ENCODE peak calls at places on chromosomes 7 and 10, in five cellular contexts. W is H1, O is breast epithelium, C is K562, M is spleen. I is an unnamed sample. For H3K4me1, the result is how much of the 10 kb centered on the place peaks cover.

GRCh38 chr7:69683002-69683401 is 84.7 kb downstream of the AUTS2 start:
- DNase-seq in W (no peak), O (peak), C (no peak), M (no peak), I (no peak)

GRCh38 chr7:78770422-78771410 is 682.8 kb downstream of the MAGI2 start:
- DNase-seq in W (peak), O (no peak), C (no peak), M (no peak), I (no peak)

GRCh38 chr10:3902054-3902808 is 117.2 kb upstream of the KLF6 start:
- DNase-seq in W (no peak), O (no peak), C (no peak), M (peak), I (no peak)

GRCh38 chr7:33814400-33814799 is 90.9 kb upstream of the BMPER start:
- DNase-seq in W (no peak), O (no peak), C (no peak), M (no peak), I (no peak)

GRCh38 chr10:80529604-80530003 is 8.1 kb upstream of the SH2D4B start:
- DNase-seq in W (no peak), O (no peak), C (no peak), M (no peak), I (no peak)

GRCh38 chr10:42428534-42428933 is 209.8 kb downstream of the ZNF33B start:
- DNase-seq in W (no peak), O (no peak), C (peak), M (no peak), I (no peak)

GRCh38 chr7:55568613-55569268 is 3.6 kb downstream of the VOPP1 start:
- DNase-seq in W (no peak), O (no peak), C (no peak), M (no peak), I (no peak)

GRCh38 chr10:34864156-34865075 is 49.3 kb upstream of the PARD3 start:
- DNase-seq in W (no peak), O (no peak), C (no peak), M (no peak), I (no peak)

GRCh38 chr7:81025360-81025759 is 106.5 kb upstream of the SEMA3C start:
- DNase-seq in W (no peak), O (no peak), C (no peak), M (no peak), I (no peak)

GRCh38 chr10:78859266-78859665 is 209.5 kb upstream of the ZMIZ1 start:
- DNase-seq in W (no peak), O (no peak), C (no peak), M (no peak), I (no peak)

GRCh38 chr7:51706851-51707250 is 390.2 kb upstream of the COBL start:
- DNase-seq in W (no peak), O (no peak), C (no peak), M (no peak), I (no peak)

GRCh38 chr7:45583296-45583695 is 9.1 kb downstream of the ADCY1 start:
- DNase-seq in W (no peak), O (no peak), C (no peak), M (peak), I (peak)

GRCh38 chr7:139727151-139727705 is 50.6 kb downstream of the HIPK2 start:
- DNase-seq in W (no peak), O (no peak), C (no peak), M (no peak), I (no peak)

GRCh38 chr7:38215115-38215514 is 37.1 kb downstream of the STARD3NL start:
- DNase-seq in W (no peak), O (no peak), C (no peak), M (no peak), I (no peak)

GRCh38 chr10:43417950-43418768 is 9.2 kb upstream of the HNRNPF start:
- DNase-seq in W (no peak), O (no peak), C (peak), M (no peak), I (no peak)

GRCh38 chr10:60816624-60817023 is 38.3 kb downstream of the CDK1 start:
- DNase-seq in W (no peak), O (peak), C (peak), M (no peak), I (peak)

GRCh38 chr7:108045154-108045553 is 42.2 kb upstream of the LAMB1 start:
- DNase-seq in W (no peak), O (no peak), C (no peak), M (no peak), I (no peak)

GRCh38 chr10:28737096-28737495 is 59.8 kb downstream of the BAMBI start:
- DNase-seq in W (no peak), O (no peak), C (no peak), M (no peak), I (no peak)

GRCh38 chr10:44935201-44935960 is 24.2 kb upstream of the RASSF4 start:
- DNase-seq in W (no peak), O (peak), C (no peak), M (peak), I (peak)

GRCh38 chr7:23545493-23545892 is 13.7 kb upstream of the TRA2A start:
- DNase-seq in W (no peak), O (no peak), C (no peak), M (no peak), I (no peak)

GRCh38 chr7:6367701-6368211 is 80.0 kb downstream of the DAGLB start:
- DNase-seq in W (no peak), O (no peak), C (no peak), M (peak), I (no peak)

GRCh38 chr7:117086788-117087187 is 133.5 kb downstream of the ST7 start:
- DNase-seq in W (no peak), O (no peak), C (peak), M (no peak), I (no peak)

GRCh38 chr10:6647811-6648526 is 67.9 kb upstream of the PRKCQ start:
- DNase-seq in W (peak), O (no peak), C (peak), M (peak), I (no peak)

DNA sequence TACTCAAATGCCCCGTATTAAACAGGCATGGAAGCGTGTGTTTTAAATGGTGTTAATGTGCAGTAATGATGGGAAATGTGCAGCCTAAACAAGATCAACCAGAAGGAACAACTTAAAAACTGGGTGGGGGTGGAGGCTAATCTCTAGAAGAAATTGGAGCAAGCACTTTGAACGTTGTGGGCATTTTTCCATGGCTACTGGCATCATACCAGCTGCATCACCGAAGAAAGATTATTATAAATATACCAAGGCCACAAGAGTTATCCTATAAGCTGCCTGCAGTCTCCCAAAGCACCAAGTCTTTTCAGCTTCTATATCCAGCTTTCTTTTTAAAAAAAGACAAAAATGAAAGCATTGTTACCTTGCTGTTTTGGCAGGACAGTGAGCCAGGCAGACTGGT is 79.9 kb downstream of the FGFR2 start:
- DNase-seq in W (no peak), O (no peak), C (no peak), M (no peak), I (no peak)
- H3K4me1 ChIP-seq in W (under half), O (under half), C (under half), M (under half), I (under half)

GRCh38 chr7:2251841-2252771 is 10.1 kb downstream of the NUDT1 start:
- DNase-seq in W (no peak), O (no peak), C (no peak), M (peak), I (no peak)

GRCh38 chr7:2247141-2247985 is 5.3 kb downstream of the NUDT1 start:
- DNase-seq in W (no peak), O (no peak), C (peak), M (no peak), I (no peak)

GRCh38 chr7:2249744-2250323 is 7.8 kb downstream of the NUDT1 start:
- DNase-seq in W (no peak), O (no peak), C (no peak), M (no peak), I (no peak)

GRCh38 chr7:2245883-2246679 is 4.1 kb downstream of the NUDT1 start:
- DNase-seq in W (no peak), O (no peak), C (no peak), M (no peak), I (no peak)

DNA sequence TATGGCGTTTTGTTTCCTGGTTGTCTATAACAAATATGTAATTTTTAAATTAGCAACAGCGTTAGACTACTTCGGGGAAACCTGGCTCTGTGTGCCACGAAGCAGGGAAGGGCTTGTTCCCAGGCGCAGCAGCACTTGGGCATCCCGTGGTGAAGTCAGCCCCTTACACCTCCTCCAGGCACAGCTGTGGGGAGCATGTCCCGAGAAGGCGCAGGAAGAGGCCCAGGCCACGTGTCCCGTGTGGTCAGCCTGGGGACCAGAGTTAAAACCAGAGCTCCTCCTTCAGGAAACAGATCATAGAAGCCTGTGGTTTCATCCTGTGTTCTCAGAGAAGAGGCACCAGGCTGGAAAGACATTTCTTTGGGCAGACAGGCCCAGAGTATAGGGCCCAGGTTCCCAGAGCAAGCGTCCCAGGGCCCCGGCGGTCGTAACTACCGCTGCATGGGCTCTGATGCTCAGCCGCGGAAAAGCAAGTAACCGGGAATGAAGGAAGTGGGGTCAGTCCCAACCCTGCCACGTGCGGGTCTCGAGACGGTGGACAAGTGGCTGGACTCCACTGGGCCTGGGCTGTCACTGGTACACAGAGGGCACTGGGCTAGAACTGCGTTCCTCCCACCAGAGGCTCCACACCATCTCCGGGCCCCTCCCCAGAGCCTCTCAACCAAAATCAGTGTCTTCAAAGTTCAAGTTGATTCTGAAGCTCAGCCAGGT is 7.1 kb downstream of the NUDT1 start:
- DNase-seq in W (no peak), O (peak), C (peak), M (peak), I (no peak)
- TF ChIP-seq POLR2AphosphoS5 in W (no peak), O (peak), C (no peak), M (peak), I (no peak)

DNA sequence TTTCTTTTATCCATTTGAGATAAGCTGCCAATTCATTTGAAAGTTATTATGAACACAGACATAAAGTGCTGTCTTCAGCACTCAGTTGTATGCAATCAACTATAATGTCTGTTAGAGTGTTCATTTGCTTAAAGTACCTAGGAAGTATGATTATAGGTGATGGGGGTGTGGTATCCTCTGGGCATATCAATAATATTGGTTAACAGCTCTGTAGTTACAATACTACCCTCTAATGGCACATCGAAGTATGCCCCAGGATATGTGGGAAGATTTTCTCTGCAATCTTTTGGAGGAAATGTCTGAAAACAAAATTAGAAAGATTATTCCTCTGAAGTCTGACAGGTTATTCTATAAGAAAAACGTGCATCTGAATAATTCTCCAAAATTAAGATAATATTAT is 429.7 kb downstream of the ARL4A start:
- DNase-seq in W (no peak), O (no peak), C (peak), M (no peak), I (no peak)
- TF ChIP-seq CTCF in W (peak), O (no peak), C (peak), M (peak), I (peak)

DNA sequence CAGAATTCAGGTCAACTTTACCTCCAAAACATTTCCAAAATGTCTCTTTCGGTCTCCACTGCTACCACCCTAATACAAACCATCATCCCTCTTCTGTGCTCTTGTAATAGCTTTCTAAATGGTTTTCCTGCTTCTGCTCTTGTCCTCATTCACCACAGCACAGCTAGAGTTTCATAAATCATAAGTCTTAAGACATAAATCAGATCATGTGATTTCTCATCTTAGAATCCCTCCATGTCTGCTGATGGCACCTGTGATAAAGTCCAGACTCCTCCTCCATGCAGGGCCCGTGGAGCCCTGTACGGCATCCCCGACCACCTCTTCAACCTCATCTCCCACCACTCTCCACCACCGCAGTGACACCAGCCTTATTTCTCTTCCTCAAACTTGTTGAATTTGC is 212.3 kb upstream of the MKLN1 start:
- DNase-seq in W (no peak), O (no peak), C (no peak), M (no peak), I (no peak)
- H3K4me1 ChIP-seq in W (under half), O (under half), C (under half), M (under half), I (under half)

DNA sequence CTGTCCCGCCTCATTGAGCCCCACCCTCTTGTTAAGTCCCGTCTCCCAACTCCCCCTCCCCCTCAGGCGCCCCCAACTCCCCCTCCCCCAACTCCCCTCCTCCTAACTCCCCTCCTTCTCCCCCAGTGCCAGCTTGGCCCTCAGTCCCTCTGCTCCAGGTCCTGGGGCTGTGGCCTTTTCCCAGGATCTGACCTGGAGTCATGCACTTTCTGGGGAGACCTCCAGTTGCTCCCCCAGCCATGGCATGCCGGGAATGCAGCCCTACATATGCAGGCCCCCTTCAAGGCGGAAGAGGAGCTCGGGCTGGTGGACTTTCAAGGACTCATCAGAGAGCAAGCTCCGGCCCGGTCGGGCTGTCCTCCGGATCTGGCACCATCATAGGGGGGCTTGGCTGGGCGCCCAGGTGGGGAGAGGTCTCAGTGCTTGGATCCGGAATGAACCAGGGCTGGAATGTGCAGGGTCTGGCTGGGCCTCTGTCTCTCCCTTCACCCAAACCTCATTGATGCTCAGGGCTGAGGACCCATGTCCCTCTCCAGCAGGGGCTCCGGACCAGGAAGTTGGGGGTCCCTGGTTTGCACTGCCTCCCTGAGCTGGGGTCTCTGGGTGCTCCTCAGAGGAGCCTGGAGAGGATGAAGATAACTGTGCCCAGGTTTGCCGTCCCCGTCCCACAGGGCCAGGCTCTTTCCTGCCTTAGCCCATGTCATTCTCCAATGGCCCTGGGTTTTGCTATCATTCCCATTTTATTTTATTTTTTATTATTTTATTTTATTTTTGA is 41.1 kb downstream of the TMEM270 start:
- DNase-seq in W (no peak), O (no peak), C (no peak), M (peak), I (peak)
- TF ChIP-seq POLR2AphosphoS5 in W (no peak), O (no peak), C (no peak), M (no peak), I (no peak)

DNA sequence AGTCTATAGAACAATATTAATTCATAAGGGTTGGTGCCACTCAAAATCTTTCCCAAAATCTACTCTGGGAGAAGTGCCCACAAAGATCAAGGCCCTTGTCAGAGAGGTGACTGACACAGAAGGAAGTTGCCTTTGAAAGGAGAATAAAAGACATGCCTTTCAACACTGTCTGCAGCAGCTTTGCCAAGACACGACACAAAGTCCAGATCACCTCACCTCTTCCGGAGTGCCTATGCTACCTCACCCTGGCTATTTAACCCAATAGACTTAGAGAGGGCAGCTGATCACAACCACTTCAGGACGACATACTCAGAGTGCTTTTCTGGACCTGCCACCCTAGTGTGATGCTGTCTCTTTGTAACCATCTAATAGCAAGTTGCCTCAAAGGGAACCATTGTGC is 49.0 kb upstream of the YAE1 start:
- DNase-seq in W (no peak), O (no peak), C (no peak), M (no peak), I (no peak)
- TF ChIP-seq CTCF in W (no peak), O (no peak), C (no peak), M (no peak), I (no peak)

GRCh38 chr10:32943854-32944661 is 14.0 kb downstream of the ITGB1 start:
- DNase-seq in W (no peak), O (no peak), C (peak), M (no peak), I (peak)
- H3K4me1 ChIP-seq in W (under half), O (under half), C (half or more), M (half or more), I (half or more)

GRCh38 chr10:24007359-24007758 is 201.6 kb upstream of the KIAA1217 start:
- DNase-seq in W (no peak), O (no peak), C (no peak), M (no peak), I (no peak)

GRCh38 chr10:24009736-24010135 is 199.2 kb upstream of the KIAA1217 start:
- DNase-seq in W (no peak), O (no peak), C (no peak), M (no peak), I (no peak)

GRCh38 chr10:24012249-24012803 is 196.6 kb upstream of the KIAA1217 start:
- DNase-seq in W (no peak), O (no peak), C (no peak), M (no peak), I (no peak)

GRCh38 chr10:24009115-24009514 is 199.8 kb upstream of the KIAA1217 start:
- DNase-seq in W (no peak), O (no peak), C (no peak), M (no peak), I (no peak)

DNA sequence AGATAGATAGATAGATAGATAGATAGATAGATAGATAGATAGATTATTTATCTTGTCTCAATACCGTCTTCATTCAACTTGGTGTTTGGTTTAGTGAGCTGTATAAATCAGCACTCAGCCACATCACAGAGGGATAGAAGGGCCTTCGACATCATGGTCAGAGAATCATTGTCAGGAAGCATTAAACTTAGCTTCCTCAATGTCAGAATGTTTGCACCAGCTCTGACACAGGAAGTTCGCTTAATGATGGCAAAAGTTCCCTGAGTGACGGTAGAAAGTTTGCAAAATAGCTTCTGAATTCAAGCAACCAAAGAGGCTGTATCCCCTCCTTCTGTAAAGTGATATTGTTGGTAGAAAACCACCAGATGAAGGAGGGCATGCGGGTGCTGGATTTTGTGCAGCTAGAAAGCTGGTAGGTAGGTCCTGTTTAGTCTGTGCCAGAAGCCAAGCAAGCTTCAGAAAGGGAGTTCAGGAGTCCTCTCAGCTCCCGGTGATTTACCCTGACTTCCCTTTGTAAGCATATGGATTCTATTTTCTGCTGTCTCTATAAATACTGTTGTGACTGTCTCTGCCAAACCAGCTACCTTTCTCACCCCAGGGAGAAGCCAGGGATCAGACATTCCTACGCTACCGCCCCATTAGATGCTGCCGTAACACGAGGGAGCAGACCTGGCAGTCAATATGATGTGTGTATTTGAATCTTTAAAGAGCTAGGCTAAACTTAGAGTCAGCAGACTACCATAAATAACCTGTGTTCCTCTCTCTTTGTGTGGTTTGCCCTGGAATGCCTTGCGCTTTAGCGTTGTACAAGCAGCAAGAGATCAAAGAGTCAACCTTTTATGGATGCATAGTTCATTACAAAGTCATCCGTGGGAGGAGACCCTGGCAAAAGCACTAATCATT is 200.5 kb upstream of the KIAA1217 start:
- DNase-seq in W (no peak), O (peak), C (no peak), M (no peak), I (no peak)
- TF ChIP-seq POLR2AphosphoS5 in W (no peak), O (no peak), C (no peak), M (no peak), I (no peak)

I was measured in sigmoid colon.